ENCODE peak calls at places on chromosomes 11 and 22, in four cellular contexts. S is GM12878, Y is K562, W is HepG2. Q is an unnamed sample.

GRCh38 chr11:65499713-65500261 is 942 bp downstream of the MALAT1 start:
- DNase-seq in S (no peak), Y (no peak), W (no peak), Q (no peak)

GRCh38 chr11:46006418-46007070 is 84.1 kb downstream of the LARGE2 start:
- DNase-seq in S (peak; percentile 37), Y (peak; percentile 87), W (peak; percentile 71), Q (peak; percentile 73)

GRCh38 chr11:66559862-66560676 is 8.3 kb downstream of the CTSF start:
- DNase-seq in S (no peak), Y (no peak), W (no peak), Q (no peak)

GRCh38 chr22:41094036-41094435 is 1.6 kb downstream of the EP300 start:
- DNase-seq in S (no peak), Y (peak; percentile 42), W (peak; percentile 31), Q (no peak)

GRCh38 chr11:11959601-11960000 is 48.8 kb downstream of the DKK3 start:
- DNase-seq in S (no peak), Y (no peak), W (no peak), Q (no peak)

GRCh38 chr11:132072044-132072879 is 701.8 kb downstream of the NTM start:
- DNase-seq in S (no peak), Y (no peak), W (no peak), Q (no peak)

GRCh38 chr11:72497731-72498130 is 63.4 kb upstream of the CLPB start:
- DNase-seq in S (no peak), Y (no peak), W (no peak), Q (no peak)

GRCh38 chr22:45775569-45776312 is 104.1 kb downstream of the ATXN10 start:
- DNase-seq in S (peak; percentile 72), Y (no peak), W (no peak), Q (no peak)

GRCh38 chr11:84588131-84588829 is 1038.9 kb downstream of the DLG2 start:
- DNase-seq in S (no peak), Y (no peak), W (no peak), Q (no peak)

GRCh38 chr11:11211186-11211585 is 141.9 kb downstream of the CSNK2A3 start:
- DNase-seq in S (no peak), Y (no peak), W (no peak), Q (no peak)

GRCh38 chr11:117972589-117973445 is 13.4 kb upstream of the IL10RA start:
- DNase-seq in S (no peak), Y (no peak), W (no peak), Q (peak; percentile 14)

GRCh38 chr11:6488342-6488741 is 7.0 kb downstream of the TIMM10B start:
- DNase-seq in S (peak; percentile 16), Y (no peak), W (no peak), Q (no peak)

GRCh38 chr11:116108161-116108560 is 603.9 kb upstream of the CADM1 start:
- DNase-seq in S (no peak), Y (no peak), W (no peak), Q (no peak)

GRCh38 chr11:117333921-117334320 is 6.3 kb downstream of the CEP164 start:
- DNase-seq in S (no peak), Y (no peak), W (no peak), Q (no peak)

GRCh38 chr22:48474881-48475280 is 1352.8 kb downstream of the BRD1 start:
- DNase-seq in S (no peak), Y (no peak), W (no peak), Q (no peak)

GRCh38 chr11:118076754-118077281 is at the start of gene TMPRSS4:
- DNase-seq in S (no peak), Y (no peak), W (no peak), Q (no peak)

GRCh38 chr11:84319853-84320252 is 1033.7 kb upstream of the CCDC90B start:
- DNase-seq in S (no peak), Y (no peak), W (no peak), Q (no peak)

GRCh38 chr11:70511345-70511744 is 113.0 kb downstream of the CTTN start:
- DNase-seq in S (no peak), Y (no peak), W (no peak), Q (no peak)

GRCh38 chr11:132962026-132962425 is 570.3 kb downstream of the OPCML start:
- DNase-seq in S (no peak), Y (no peak), W (no peak), Q (no peak)

GRCh38 chr11:130161441-130161840 is 1.9 kb downstream of the ST14 start:
- DNase-seq in S (no peak), Y (no peak), W (no peak), Q (no peak)
- H3K4me1 ChIP-seq in S (peaks cover 6% of the 10 kb centered on the region), Y (peaks cover 12% of the 10 kb centered on the region), W (peaks cover 41% of the 10 kb centered on the region), Q (peaks cover 21% of the 10 kb centered on the region)

GRCh38 chr11:33674035-33674814 is 26.4 kb downstream of the C11orf91 start:
- DNase-seq in S (no peak), Y (no peak), W (no peak), Q (no peak)
- TF ChIP-seq POLR2AphosphoS2 in S (no peak), Y (no peak), W (no peak), Q (no peak)

GRCh38 chr11:86097965-86098364 is 29.1 kb upstream of the PICALM start:
- DNase-seq in S (no peak), Y (no peak), W (no peak), Q (no peak)
- H3K4me1 ChIP-seq in S (no peaks in the 10 kb centered on the region), Y (no peaks in the 10 kb centered on the region), W (peaks cover 12% of the 10 kb centered on the region), Q (peaks cover 24% of the 10 kb centered on the region)

DNA sequence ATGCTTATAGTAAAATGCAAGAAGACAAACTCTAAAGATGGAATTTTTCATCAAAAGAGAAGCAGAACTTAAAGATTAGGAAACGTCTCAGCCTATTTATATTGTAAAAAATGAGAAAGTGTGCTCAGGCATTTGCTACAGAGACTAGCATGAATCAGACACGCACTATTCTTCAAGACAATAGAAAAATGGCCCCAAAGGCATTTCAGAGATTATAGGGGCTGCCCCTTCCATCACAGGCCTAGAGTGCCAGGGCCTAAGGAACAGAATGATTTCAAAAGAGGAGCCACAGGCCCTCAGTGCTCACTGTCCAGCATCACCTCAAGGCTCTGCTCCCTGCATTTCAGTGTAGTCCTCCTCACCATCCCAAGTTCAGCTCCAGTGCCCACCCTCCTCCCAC is 27.5 kb downstream of the TNKS1BP1 start:
- DNase-seq in S (no peak), Y (no peak), W (no peak), Q (no peak)
- TF ChIP-seq POLR2AphosphoS2 in S (no peak), Y (no peak), W (no peak), Q (no peak)

Q was measured in A549.